ENCODE peak calls at places on chromosomes 5 and 9, in eight cellular contexts. L is NCI-H460, R is mucosa of descending colon, F is HuH-7, Z is fibroblast of the aortic adventitia, Y is AG08395, J is WERI-Rb-1, E is T-cell. X is an unnamed sample.

GRCh38 chr9:90340421-90340820 is 302.2 kb downstream of the DIRAS2 start:
- DNase-seq in J (no peak), E (no peak), R (no peak), Y (peak), F (no peak), L (no peak), Z (peak), X (peak)

GRCh38 chr9:78900500-78900899 is 603.6 kb downstream of the PSAT1 start:
- DNase-seq in J (no peak), Z (no peak), L (no peak), E (no peak), Y (no peak), F (no peak), R (no peak), X (no peak)

GRCh38 chr9:5513966-5514365 is 3.6 kb downstream of the PDCD1LG2 start:
- DNase-seq in Y (no peak), J (no peak), R (no peak), F (no peak), Z (no peak), E (no peak), L (no peak), X (no peak)

GRCh38 chr5:119322948-119323629 is 32.7 kb upstream of the TNFAIP8 start:
- DNase-seq in Y (no peak), J (no peak), Z (peak), L (peak), F (no peak), E (no peak), R (no peak), X (no peak)

GRCh38 chr5:2557435-2557834 is 194.0 kb downstream of the IRX2 start:
- DNase-seq in Y (no peak), L (no peak), J (no peak), Z (no peak), E (no peak), R (no peak), F (no peak), X (no peak)

GRCh38 chr9:31807574-31808256 is 576.7 kb upstream of the ACO1 start:
- DNase-seq in J (no peak), Z (no peak), R (no peak), Y (no peak), E (no peak), L (no peak), F (no peak), X (peak)

GRCh38 chr9:114446036-114446435 is 58.3 kb upstream of the AKNA start:
- DNase-seq in R (no peak), L (no peak), J (no peak), E (no peak), F (no peak), Y (peak), Z (peak), X (peak)

GRCh38 chr9:89428901-89429890 is 68.7 kb downstream of the SEMA4D start:
- DNase-seq in R (no peak), L (no peak), Y (no peak), Z (no peak), J (no peak), F (no peak), E (peak), X (no peak)

GRCh38 chr5:63916786-63917185 is 45.5 kb downstream of the HTR1A start:
- DNase-seq in J (no peak), Y (no peak), E (no peak), L (no peak), F (no peak), Z (no peak), R (no peak), X (peak)